ENCODE peak calls at places on chromosomes 13 and 19, in five cellular contexts. K is WTC11, A is AG09309, L is stomach, B is fibroblast of mammary gland. Y is an unnamed sample.

GRCh38 chr19:40584007-40584406 is 7.3 kb downstream of the SHKBP1 start:
- DNase-seq in K (no peak), L (no peak), B (no peak), A (no peak), Y (no peak)

GRCh38 chr13:36134632-36135031 is 3.5 kb upstream of the DCLK1 start:
- DNase-seq in B (no peak), K (no peak), L (no peak), A (no peak), Y (no peak)

GRCh38 chr13:71242191-71242590 is 624.8 kb downstream of the DACH1 start:
- DNase-seq in K (no peak), A (no peak), L (no peak), B (no peak), Y (no peak)

GRCh38 chr13:81171065-81171647 is 830.2 kb upstream of the SPRY2 start:
- DNase-seq in K (no peak), A (no peak), L (no peak), B (peak; percentile 15), Y (no peak)

GRCh38 chr13:100442095-100442832 is 146.3 kb downstream of the GGACT start:
- DNase-seq in A (no peak), K (no peak), L (no peak), B (no peak), Y (no peak)

GRCh38 chr19:11160119-11160768 is 4.7 kb upstream of the SPC24 start:
- DNase-seq in K (no peak), L (no peak), B (peak; percentile 66), A (no peak), Y (no peak)

GRCh38 chr19:55613930-55614710 is 8.7 kb downstream of the ZNF865 start:
- DNase-seq in B (no peak), A (no peak), L (no peak), K (no peak), Y (no peak)

GRCh38 chr13:29849731-29850212 is 645 bp downstream of the UBL3 start:
- DNase-seq in A (no peak), K (peak; percentile 46), L (peak; percentile 72), B (peak; percentile 73), Y (peak; percentile 64)

GRCh38 chr13:40777166-40777956 is 6.4 kb upstream of the MRPS31 start:
- DNase-seq in K (peak; percentile 28), A (no peak), L (no peak), B (peak; percentile 57), Y (peak; percentile 30)

GRCh38 chr19:900302-901111 is 7.2 kb downstream of the RNU6-9 start:
- DNase-seq in A (no peak), L (no peak), B (no peak), K (peak; percentile 73), Y (no peak)

GRCh38 chr19:46604781-46605355 is 3.7 kb downstream of the CALM3 start:
- DNase-seq in K (peak; percentile 16), L (no peak), A (no peak), B (no peak), Y (no peak)

GRCh38 chr19:49125025-49125731 is 5.8 kb downstream of the PPFIA3 start:
- DNase-seq in L (no peak), A (no peak), K (peak; percentile 77), B (no peak), Y (peak; percentile 33)

GRCh38 chr19:16376649-16377048 is 52.0 kb downstream of the KLF2 start:
- DNase-seq in L (no peak), K (peak; percentile 76), B (no peak), A (no peak), Y (peak; percentile 40)

GRCh38 chr13:36858285-36858684 is 39.3 kb downstream of the RFXAP start:
- DNase-seq in K (no peak), B (peak; percentile 54), A (peak; percentile 10), L (no peak), Y (peak; percentile 8)

GRCh38 chr19:4709440-4710280 is 14.0 kb downstream of the DPP9 start:
- DNase-seq in B (peak; percentile 39), A (no peak), L (peak; percentile 81), K (no peak), Y (no peak)

GRCh38 chr19:27772059-27772458 is 1440.9 kb downstream of the UQCRFS1 start:
- DNase-seq in B (no peak), K (no peak), A (no peak), L (no peak), Y (no peak)
- TF ChIP-seq CTCF in B (no peak), K (no peak), A (no peak), L (no peak), Y (no peak)

GRCh38 chr13:20188649-20189553 is 3.8 kb downstream of the GJB2 start:
- DNase-seq in K (peak; percentile 56), B (no peak), L (no peak), A (no peak), Y (no peak)
- TF ChIP-seq CTCF in K (peak; percentile 11), B (no peak), L (no peak), A (no peak), Y (peak; percentile 9)

GRCh38 chr19:9498183-9498902 is at the start of gene ZNF560:
- DNase-seq in K (peak; percentile 59), B (peak; percentile 21), A (no peak), L (no peak), Y (no peak)
- TF ChIP-seq CTCF in K (peak; percentile 55), B (peak; percentile 20), A (peak; percentile 51), L (no peak), Y (no peak)

DNA sequence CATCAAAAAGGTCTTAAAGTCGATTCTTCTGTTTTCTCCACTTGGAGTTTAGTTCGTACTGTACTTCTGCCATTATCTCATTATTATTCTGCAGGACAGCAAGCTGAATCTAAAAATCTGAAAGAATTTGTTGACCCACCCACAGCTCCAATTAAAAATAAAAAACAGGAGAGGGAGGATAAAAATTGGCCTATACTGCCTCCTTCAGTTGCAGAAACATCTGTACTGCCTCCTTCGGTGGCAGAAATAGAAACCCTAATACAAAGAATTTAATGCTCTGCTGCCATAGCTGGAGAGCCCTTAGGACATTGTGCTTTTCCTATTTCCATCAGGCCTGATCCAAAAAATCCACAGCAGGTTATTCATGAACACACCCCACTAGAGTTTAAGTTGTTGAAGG is 9.8 kb downstream of the ZNF350 start:
- DNase-seq in A (no peak), K (no peak), L (no peak), B (no peak), Y (no peak)
- TF ChIP-seq CTCF in A (no peak), K (no peak), L (no peak), B (no peak), Y (no peak)

GRCh38 chr13:27788271-27788670 is 4.0 kb upstream of the GSX1 start:
- DNase-seq in L (no peak), A (no peak), K (no peak), B (no peak), Y (no peak)

GRCh38 chr13:27783111-27783510 is 9.2 kb upstream of the GSX1 start:
- DNase-seq in B (no peak), K (peak; percentile 38), A (no peak), L (no peak), Y (no peak)
- TF ChIP-seq CTCF in B (no peak), K (no peak), A (peak; percentile 32), L (peak; percentile 31), Y (no peak)

GRCh38 chr19:44499559-44499958 is 763 bp downstream of the ZNF180 start:
- DNase-seq in A (no peak), B (no peak), K (peak; percentile 28), L (no peak), Y (no peak)
- TF ChIP-seq CTCF in A (no peak), B (no peak), K (no peak), L (no peak), Y (no peak)